ENCODE peak calls at places on chromosomes 13 and 19, in six cellular contexts. P is RKO; T is CD8-positive, alpha-beta memory T cell; L is Kasumi-1; G is NCI-H2227 treated with DMSO at 0.1 percent for 48 hours; X is cardiac fibroblast. K is an unnamed sample.

GRCh38 chr19:38047641-38048040 is 140.6 kb downstream of the SIPA1L3 start:
- DNase-seq in P (no peak), T (no peak), L (no peak), G (no peak), X (no peak), K (no peak)

GRCh38 chr13:91470084-91470621 is 71.7 kb downstream of the GPC5 start:
- DNase-seq in P (no peak), T (no peak), L (no peak), G (no peak), X (no peak), K (no peak)

GRCh38 chr13:44309771-44310767 is 63.6 kb upstream of the SERP2 start:
- DNase-seq in P (no peak), T (no peak), L (no peak), G (no peak), X (peak; percentile 60), K (no peak)

GRCh38 chr13:106528711-106529414 is 6.6 kb downstream of the EFNB2 start:
- DNase-seq in P (no peak), T (no peak), L (no peak), G (no peak), X (no peak), K (no peak)

GRCh38 chr13:77595166-77595810 is 59.8 kb downstream of the SCEL start:
- DNase-seq in P (no peak), T (no peak), L (no peak), G (no peak), X (no peak), K (no peak)

GRCh38 chr19:50897612-50898011 is 13.6 kb downstream of the KLK4 start:
- DNase-seq in P (no peak), T (no peak), L (no peak), G (no peak), X (no peak), K (no peak)

GRCh38 chr19:47813304-47813994 is 8.3 kb upstream of the CRX start:
- DNase-seq in P (peak; percentile 60), T (peak; percentile 62), L (peak; percentile 61), G (peak; percentile 40), X (peak; percentile 59), K (peak; percentile 34)

GRCh38 chr19:30784850-30785459 is 412.8 kb downstream of the ZNF536 start:
- DNase-seq in P (peak; percentile 16), T (peak; percentile 28), L (peak; percentile 27), G (no peak), X (peak; percentile 31), K (no peak)

GRCh38 chr19:41447732-41448332 is 4.9 kb downstream of the ERICH4 start:
- DNase-seq in P (no peak), T (no peak), L (peak; percentile 7), G (no peak), X (no peak), K (no peak)

GRCh38 chr19:11887247-11887617 is 350 bp upstream of the ZNF69 start:
- DNase-seq in P (peak; percentile 28), T (no peak), L (peak; percentile 62), G (no peak), X (no peak), K (no peak)

GRCh38 chr13:21076265-21076653 is 14.9 kb upstream of the LATS2 start:
- DNase-seq in P (no peak), T (no peak), L (no peak), G (no peak), X (no peak), K (no peak)

GRCh38 chr19:45477713-45478453 is 10.1 kb downstream of the FOSB start:
- DNase-seq in P (peak; percentile 98), T (peak; percentile 45), L (peak; percentile 57), G (no peak), X (no peak), K (no peak)

GRCh38 chr19:38869836-38870607 is 8.1 kb downstream of the RINL start:
- DNase-seq in P (no peak), T (peak; percentile 92), L (peak; percentile 47), G (no peak), X (peak; percentile 68), K (no peak)

GRCh38 chr13:28258401-28258800 is 120.1 kb downstream of the PAN3 start:
- DNase-seq in P (no peak), T (no peak), L (no peak), G (no peak), X (no peak), K (no peak)

GRCh38 chr19:898663-899062 is 5.4 kb downstream of the RNU6-9 start:
- DNase-seq in P (no peak), T (no peak), L (no peak), G (peak; percentile 25), X (no peak), K (no peak)

GRCh38 chr19:5145521-5146511 is 176.9 kb downstream of the KDM4B start:
- DNase-seq in P (no peak), T (no peak), L (no peak), G (no peak), X (no peak), K (no peak)

GRCh38 chr13:67652887-67653286 is 422.8 kb upstream of the PCDH9 start:
- DNase-seq in P (no peak), T (no peak), L (no peak), G (no peak), X (no peak), K (no peak)

GRCh38 chr19:6095760-6096159 is 14.5 kb downstream of the RFX2 start:
- DNase-seq in P (no peak), T (no peak), L (no peak), G (no peak), X (no peak), K (no peak)

GRCh38 chr13:80074143-80074752 is 266.7 kb downstream of the SPRY2 start:
- DNase-seq in P (no peak), T (no peak), L (no peak), G (no peak), X (no peak), K (no peak)

GRCh38 chr19:30898353-30899103 is 450.7 kb downstream of the TSHZ3 start:
- DNase-seq in P (no peak), T (no peak), L (no peak), G (no peak), X (no peak), K (no peak)

GRCh38 chr13:38463047-38463446 is 113.4 kb downstream of the UFM1 start:
- DNase-seq in P (no peak), T (no peak), L (no peak), G (no peak), X (no peak), K (no peak)

GRCh38 chr19:56314018-56314583 is 538 bp downstream of the ZSCAN5A start:
- DNase-seq in P (no peak), T (peak; percentile 3), L (peak; percentile 81), G (no peak), X (peak; percentile 33), K (no peak)

GRCh38 chr19:17671906-17672305 is 16.2 kb downstream of the UNC13A start:
- DNase-seq in P (peak; percentile 53), T (no peak), L (peak; percentile 20), G (peak; percentile 11), X (peak; percentile 43), K (peak; percentile 43)

GRCh38 chr13:75544681-75545333 is 4.8 kb upstream of the UCHL3 start:
- DNase-seq in P (no peak), T (no peak), L (no peak), G (no peak), X (peak; percentile 90), K (peak; percentile 76)

GRCh38 chr13:72104656-72105180 is 237.7 kb upstream of the DACH1 start:
- DNase-seq in P (no peak), T (no peak), L (no peak), G (no peak), X (no peak), K (peak; percentile 63)

GRCh38 chr19:9940778-9941177 is 4.5 kb upstream of the OLFM2 start:
- DNase-seq in P (no peak), T (no peak), L (no peak), G (no peak), X (no peak), K (no peak)

GRCh38 chr13:60261432-60262351 is 98.0 kb upstream of the DIAPH3 start:
- DNase-seq in P (no peak), T (no peak), L (no peak), G (peak; percentile 70), X (no peak), K (no peak)

GRCh38 chr19:14682084-14682483 is 7.4 kb upstream of the ADGRE3 start:
- DNase-seq in P (no peak), T (no peak), L (no peak), G (no peak), X (no peak), K (no peak)